ENCODE peak calls at places on chromosomes 3 and 15, in seven cellular contexts. R, Y, Q, V, E, W and G are unnamed samples.

GRCh38 chr3:146390967-146391366 is 78.4 kb downstream of the PLSCR2 start:
- DNase-seq in R (peak; percentile 94), Y (no peak), Q (no peak), V (no peak), E (no peak), W (no peak), G (peak; percentile 60)

GRCh38 chr3:64224826-64225606 is at the start of gene PRICKLE2:
- DNase-seq in R (peak; percentile 92), Y (no peak), Q (peak; percentile 84), V (peak; percentile 38), E (peak; percentile 69), W (no peak), G (peak; percentile 89)

GRCh38 chr15:95291878-95292472 is 1038.5 kb upstream of the NR2F2 start:
- DNase-seq in R (peak; percentile 66), Y (no peak), Q (peak; percentile 48), V (no peak), E (peak; percentile 42), W (peak; percentile 64), G (peak; percentile 15)

GRCh38 chr3:48543271-48543866 is 13.2 kb downstream of the PFKFB4 start:
- DNase-seq in R (no peak), Y (no peak), Q (no peak), V (no peak), E (no peak), W (no peak), G (no peak)

GRCh38 chr3:31873254-31873653 is 107.8 kb downstream of the OSBPL10 start:
- DNase-seq in R (no peak), Y (no peak), Q (no peak), V (no peak), E (no peak), W (no peak), G (no peak)

GRCh38 chr3:111763968-111764367 is 95.1 kb upstream of the PHLDB2 start:
- DNase-seq in R (peak; percentile 63), Y (no peak), Q (peak; percentile 27), V (no peak), E (no peak), W (no peak), G (peak; percentile 72)

GRCh38 chr3:157089455-157090221 is 70.3 kb downstream of the CCNL1 start:
- DNase-seq in R (peak; percentile 23), Y (no peak), Q (no peak), V (no peak), E (no peak), W (no peak), G (no peak)

GRCh38 chr15:100878601-100879000 is 1.0 kb upstream of the ALDH1A3 start:
- DNase-seq in R (no peak), Y (no peak), Q (no peak), V (no peak), E (no peak), W (no peak), G (no peak)

GRCh38 chr15:90955911-90956310 is 1.2 kb downstream of the RCCD1 start:
- DNase-seq in R (no peak), Y (no peak), Q (no peak), V (no peak), E (no peak), W (no peak), G (no peak)

GRCh38 chr3:79012946-79013362 is 754.8 kb downstream of the ROBO1 start:
- DNase-seq in R (peak; percentile 14), Y (no peak), Q (no peak), V (no peak), E (no peak), W (no peak), G (no peak)

GRCh38 chr3:88105325-88105724 is 44.4 kb upstream of the C3orf38 start:
- DNase-seq in R (peak; percentile 68), Y (no peak), Q (no peak), V (no peak), E (no peak), W (no peak), G (no peak)

GRCh38 chr3:1092061-1092460 is 763 bp upstream of the CNTN6 start:
- DNase-seq in R (no peak), Y (no peak), Q (no peak), V (no peak), E (no peak), W (no peak), G (no peak)

GRCh38 chr3:85864896-85865295 is 906.1 kb downstream of the CADM2 start:
- DNase-seq in R (no peak), Y (no peak), Q (no peak), V (no peak), E (no peak), W (no peak), G (no peak)

GRCh38 chr15:40875996-40876740 is 2.1 kb upstream of the RHOV start:
- DNase-seq in R (peak; percentile 9), Y (no peak), Q (no peak), V (no peak), E (no peak), W (no peak), G (no peak)

GRCh38 chr15:67025719-67026118 is 39.7 kb upstream of the SMAD3 start:
- DNase-seq in R (peak; percentile 68), Y (no peak), Q (peak; percentile 25), V (no peak), E (peak; percentile 34), W (peak; percentile 86), G (no peak)

GRCh38 chr15:56918907-56919707 is 663 bp downstream of the TCF12 start:
- DNase-seq in R (peak; percentile 66), Y (no peak), Q (peak; percentile 63), V (peak; percentile 54), E (peak; percentile 59), W (peak; percentile 47), G (no peak)

GRCh38 chr3:143098032-143098764 is 21.4 kb upstream of the CHST2 start:
- DNase-seq in R (peak; percentile 56), Y (peak; percentile 39), Q (no peak), V (no peak), E (no peak), W (no peak), G (no peak)

GRCh38 chr3:125004196-125004595 is 51.6 kb downstream of the HEG1 start:
- DNase-seq in R (peak; percentile 32), Y (no peak), Q (no peak), V (no peak), E (no peak), W (no peak), G (no peak)

GRCh38 chr15:58148633-58149032 is 10.5 kb downstream of the AQP9 start:
- DNase-seq in R (no peak), Y (no peak), Q (no peak), V (no peak), E (no peak), W (no peak), G (no peak)

GRCh38 chr15:29570931-29571727 is 251.1 kb downstream of the TJP1 start:
- DNase-seq in R (no peak), Y (peak; percentile 15), Q (peak; percentile 45), V (peak; percentile 70), E (peak; percentile 44), W (no peak), G (no peak)

GRCh38 chr3:172595648-172596393 is 72.6 kb upstream of the TNFSF10 start:
- DNase-seq in R (peak; percentile 70), Y (peak; percentile 52), Q (peak; percentile 78), V (no peak), E (peak; percentile 45), W (peak; percentile 76), G (peak; percentile 71)

GRCh38 chr15:68383161-68384074 is 48.5 kb downstream of the ITGA11 start:
- DNase-seq in R (peak; percentile 47), Y (no peak), Q (peak; percentile 54), V (no peak), E (peak; percentile 78), W (peak; percentile 41), G (no peak)

GRCh38 chr3:14472471-14473351 is 67.4 kb downstream of the GRIP2 start:
- DNase-seq in R (peak; percentile 93), Y (no peak), Q (peak; percentile 96), V (no peak), E (peak; percentile 73), W (peak; percentile 55), G (peak; percentile 88)

GRCh38 chr3:179179979-179180758 is 32.0 kb downstream of the PIK3CA start:
- DNase-seq in R (peak; percentile 71), Y (peak; percentile 25), Q (no peak), V (no peak), E (no peak), W (no peak), G (no peak)

GRCh38 chr3:163490119-163490518 is 1588.2 kb downstream of the SI start:
- DNase-seq in R (no peak), Y (peak; percentile 2), Q (peak; percentile 46), V (no peak), E (peak; percentile 2), W (peak; percentile 42), G (no peak)